ENCODE peak calls at places on chromosomes 11 and 22, in eight cellular contexts. L is A549, G is WTC11, Z is HepG2, W is K562, I is HCT116, O is endothelial cell of umbilical vein, E is H1. R is an unnamed sample.

GRCh38 chr22:37544955-37545702 is 15.2 kb upstream of the CDC42EP1 start:
- DNase-seq in Z (peak), E (peak), L (peak), G (peak), I (no peak), W (peak), O (peak), R (peak)

GRCh38 chr22:48797731-48798130 is 1029.9 kb downstream of the BRD1 start:
- DNase-seq in I (no peak), E (no peak), O (no peak), G (no peak), W (no peak), L (no peak), Z (no peak), R (no peak)

GRCh38 chr11:122979103-122979814 is 2.4 kb downstream of the BSX start:
- DNase-seq in G (peak), W (no peak), I (no peak), L (no peak), Z (no peak), E (no peak), O (no peak), R (no peak)

GRCh38 chr11:2574553-2575535 is 125.0 kb downstream of the KCNQ1OT1 start:
- DNase-seq in O (no peak), E (no peak), W (peak), I (no peak), G (peak), L (no peak), Z (no peak), R (no peak)

GRCh38 chr22:38601221-38601764 is 31.3 kb upstream of the DMC1 start:
- DNase-seq in E (no peak), L (no peak), I (no peak), W (no peak), G (no peak), O (no peak), Z (no peak), R (no peak)

GRCh38 chr11:34495724-34496377 is 17.7 kb downstream of the ELF5 start:
- DNase-seq in I (peak), Z (peak), W (no peak), G (no peak), E (no peak), L (no peak), O (no peak), R (no peak)

GRCh38 chr11:20367313-20367948 is 3.9 kb downstream of the HTATIP2 start:
- DNase-seq in G (no peak), E (no peak), I (peak), L (peak), Z (peak), W (peak), O (peak), R (peak)

GRCh38 chr22:44392446-44392921 is 79.7 kb upstream of the SHISAL1 start:
- DNase-seq in I (no peak), G (peak), O (no peak), W (no peak), L (no peak), Z (no peak), E (no peak), R (no peak)

GRCh38 chr22:35838849-35839646 is 121.4 kb downstream of the APOL5 start:
- DNase-seq in W (no peak), I (peak), O (peak), G (peak), Z (peak), L (no peak), E (no peak), R (peak)

GRCh38 chr11:68688881-68689280 is 4.5 kb downstream of the GAL start:
- DNase-seq in O (no peak), W (no peak), G (no peak), Z (no peak), L (no peak), I (no peak), E (no peak), R (no peak)

GRCh38 chr11:64675417-64676252 is 47.4 kb downstream of the NRXN2 start:
- DNase-seq in O (no peak), G (no peak), E (no peak), Z (no peak), I (no peak), W (no peak), L (peak), R (peak)

GRCh38 chr11:33303541-33303940 is 46.4 kb downstream of the HIPK3 start:
- DNase-seq in L (no peak), O (no peak), E (no peak), Z (no peak), G (no peak), I (no peak), W (no peak), R (no peak)

GRCh38 chr11:12827929-12828812 is 153.9 kb downstream of the TEAD1 start:
- DNase-seq in G (no peak), E (peak), I (no peak), W (peak), L (no peak), O (peak), Z (peak), R (peak)

GRCh38 chr11:16346975-16347374 is 9.4 kb downstream of the SOX6 start:
- DNase-seq in I (no peak), E (no peak), Z (no peak), G (no peak), L (no peak), O (no peak), W (peak), R (no peak)

GRCh38 chr11:79249341-79249993 is 191.4 kb downstream of the TENM4 start:
- DNase-seq in E (no peak), O (no peak), G (no peak), W (no peak), Z (no peak), I (no peak), L (no peak), R (no peak)

GRCh38 chr22:39242809-39243442 is 1.9 kb downstream of the PDGFB start:
- DNase-seq in Z (peak), W (no peak), L (no peak), O (no peak), E (no peak), G (peak), I (no peak), R (no peak)

GRCh38 chr11:128052912-128053641 is 534.3 kb downstream of the ETS1 start:
- DNase-seq in E (no peak), O (peak), G (no peak), I (no peak), W (no peak), L (no peak), Z (no peak), R (peak)

GRCh38 chr11:46930089-46930488 is 6.5 kb upstream of the CSTPP1 start:
- DNase-seq in I (no peak), L (peak), Z (peak), E (no peak), O (peak), G (no peak), W (peak), R (peak)

GRCh38 chr22:29308791-29309262 is 2.4 kb downstream of the GAS2L1 start:
- DNase-seq in Z (no peak), L (no peak), G (no peak), I (no peak), E (no peak), W (no peak), O (peak), R (peak)

GRCh38 chr22:35824256-35824655 is 106.6 kb downstream of the APOL5 start:
- DNase-seq in L (no peak), E (no peak), I (no peak), G (no peak), W (no peak), O (no peak), Z (peak), R (no peak)

GRCh38 chr22:17476838-17477237 is 86.5 kb upstream of the SLC25A18 start:
- DNase-seq in E (no peak), G (no peak), I (no peak), W (no peak), Z (no peak), L (no peak), O (no peak), R (peak)

GRCh38 chr22:17475318-17476212 is 87.7 kb upstream of the SLC25A18 start:
- DNase-seq in Z (no peak), O (no peak), I (no peak), G (no peak), L (no peak), E (no peak), W (no peak), R (no peak)

GRCh38 chr22:17471901-17472566 is 91.3 kb upstream of the SLC25A18 start:
- DNase-seq in G (no peak), Z (no peak), O (no peak), L (no peak), I (no peak), W (no peak), E (no peak), R (no peak)

GRCh38 chr22:17472886-17473285 is 90.4 kb upstream of the SLC25A18 start:
- DNase-seq in L (no peak), W (no peak), Z (no peak), E (no peak), G (no peak), O (no peak), I (no peak), R (no peak)

DNA sequence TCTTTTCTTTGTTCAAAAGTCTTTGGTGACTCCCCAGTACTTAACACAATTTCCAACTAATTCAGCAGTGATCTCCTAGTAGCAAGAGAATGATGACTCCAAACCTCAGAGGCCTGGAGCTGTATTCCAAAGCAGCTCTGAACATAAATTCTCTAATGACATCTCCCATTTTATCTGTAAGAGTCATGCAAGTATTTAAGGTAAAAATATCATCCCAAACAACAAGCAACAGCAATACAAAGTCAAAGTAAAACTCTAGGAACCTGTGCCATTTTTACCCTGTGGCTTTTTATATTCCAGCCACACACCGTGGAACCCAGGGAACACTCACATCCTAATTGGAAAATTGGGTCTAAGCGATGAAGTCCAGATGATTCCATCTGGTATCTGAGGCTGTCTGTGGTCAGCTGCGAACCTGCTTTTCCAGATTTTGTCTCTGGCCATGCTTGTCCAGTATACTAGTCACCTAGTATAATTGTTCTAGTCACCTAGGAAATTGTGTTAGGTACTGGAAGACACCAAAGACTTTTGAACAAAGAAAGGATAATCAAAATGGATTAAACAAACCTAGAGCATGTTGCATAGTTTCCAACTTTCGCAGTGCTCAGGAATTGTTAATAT is 92.3 kb upstream of the SLC25A18 start:
- DNase-seq in L (no peak), E (no peak), O (no peak), Z (no peak), W (no peak), I (no peak), G (no peak), R (no peak)
- TF ChIP-seq MAX in L (no peak), E (no peak), O (no peak), Z (no peak), W (no peak), I (no peak), G (no peak), R (no peak)

GRCh38 chr11:99452076-99452475 is 431.3 kb downstream of the CNTN5 start:
- DNase-seq in E (no peak), O (no peak), W (no peak), Z (no peak), L (no peak), I (no peak), G (no peak), R (no peak)
- TF ChIP-seq CTCF in E (no peak), O (no peak), W (no peak), Z (no peak), L (no peak), I (no peak), G (no peak), R (no peak)

DNA sequence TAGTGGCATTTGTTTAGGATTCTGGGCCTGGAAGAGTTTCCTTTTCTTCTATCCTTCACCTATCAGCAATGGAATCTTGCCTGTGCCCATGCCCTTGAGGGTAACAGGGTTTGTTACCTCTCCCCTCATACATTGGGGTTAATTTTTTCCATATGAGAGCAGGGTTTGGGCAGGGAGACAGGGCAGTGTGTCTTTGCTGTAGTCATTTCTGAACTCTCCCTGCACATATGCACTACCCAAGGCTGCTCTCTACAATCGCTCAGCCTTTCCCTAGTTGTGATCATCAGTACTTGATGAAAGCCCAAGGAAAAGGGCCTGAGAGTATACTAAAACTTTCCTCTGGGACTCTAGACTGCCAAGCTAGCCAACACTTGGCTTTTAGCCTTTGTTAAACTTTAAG is 95.7 kb downstream of the LRRC32 start:
- DNase-seq in E (no peak), Z (no peak), I (no peak), W (no peak), G (no peak), O (no peak), L (no peak), R (no peak)
- TF ChIP-seq MAX in E (no peak), Z (no peak), I (no peak), W (no peak), G (no peak), O (no peak), L (no peak), R (no peak)

DNA sequence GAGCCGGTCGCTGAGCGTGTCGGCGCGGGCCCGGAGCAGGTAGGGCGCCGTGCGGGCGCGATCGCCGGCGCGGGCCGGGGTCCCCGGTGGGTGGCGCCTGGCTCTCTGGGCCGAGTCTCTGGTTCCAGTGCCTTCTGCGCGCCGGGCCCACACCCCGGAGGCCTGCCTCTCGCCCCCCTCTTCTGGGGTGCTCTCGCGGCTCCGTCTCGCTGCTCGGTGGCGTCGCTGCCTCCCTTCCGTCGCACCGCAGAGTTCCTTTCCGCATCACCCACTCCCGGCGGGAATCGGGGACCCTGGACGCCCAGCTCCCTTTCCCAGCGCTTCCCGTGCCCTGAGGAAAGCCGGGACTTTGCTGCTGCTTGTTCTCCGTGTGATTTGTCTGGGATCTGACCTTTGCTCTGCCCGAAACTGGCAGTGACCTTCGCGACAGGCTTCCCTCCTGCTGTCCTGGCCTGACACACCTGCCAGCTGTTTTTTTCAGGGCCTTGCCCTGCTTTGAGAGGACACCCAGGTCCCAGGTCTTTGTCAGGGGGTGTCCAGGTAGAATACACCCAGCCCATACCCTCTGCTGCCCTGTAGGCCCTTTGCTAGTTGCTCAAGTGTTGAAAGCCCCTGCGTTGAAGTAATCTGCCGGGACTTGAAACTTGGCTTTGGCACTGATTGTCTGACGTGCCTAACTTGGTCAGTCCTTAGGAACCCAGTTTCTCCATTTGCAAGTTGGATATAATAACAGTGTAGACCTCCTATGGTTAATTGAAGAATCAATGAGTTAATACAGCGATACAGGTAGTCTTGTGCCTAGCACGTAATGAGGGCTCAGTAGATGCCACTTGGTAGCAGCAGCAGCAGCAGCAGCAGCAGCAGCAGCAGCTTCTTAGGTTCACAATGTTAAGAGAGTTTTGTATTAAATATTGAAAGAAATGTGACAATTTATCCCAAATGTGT is 791 bp downstream of the FDX1 start:
- DNase-seq in L (no peak), W (no peak), O (peak), G (no peak), Z (peak), I (no peak), E (no peak), R (peak)
- TF ChIP-seq CTCF in L (no peak), W (no peak), O (peak), G (no peak), Z (peak), I (no peak), E (no peak), R (peak)

DNA sequence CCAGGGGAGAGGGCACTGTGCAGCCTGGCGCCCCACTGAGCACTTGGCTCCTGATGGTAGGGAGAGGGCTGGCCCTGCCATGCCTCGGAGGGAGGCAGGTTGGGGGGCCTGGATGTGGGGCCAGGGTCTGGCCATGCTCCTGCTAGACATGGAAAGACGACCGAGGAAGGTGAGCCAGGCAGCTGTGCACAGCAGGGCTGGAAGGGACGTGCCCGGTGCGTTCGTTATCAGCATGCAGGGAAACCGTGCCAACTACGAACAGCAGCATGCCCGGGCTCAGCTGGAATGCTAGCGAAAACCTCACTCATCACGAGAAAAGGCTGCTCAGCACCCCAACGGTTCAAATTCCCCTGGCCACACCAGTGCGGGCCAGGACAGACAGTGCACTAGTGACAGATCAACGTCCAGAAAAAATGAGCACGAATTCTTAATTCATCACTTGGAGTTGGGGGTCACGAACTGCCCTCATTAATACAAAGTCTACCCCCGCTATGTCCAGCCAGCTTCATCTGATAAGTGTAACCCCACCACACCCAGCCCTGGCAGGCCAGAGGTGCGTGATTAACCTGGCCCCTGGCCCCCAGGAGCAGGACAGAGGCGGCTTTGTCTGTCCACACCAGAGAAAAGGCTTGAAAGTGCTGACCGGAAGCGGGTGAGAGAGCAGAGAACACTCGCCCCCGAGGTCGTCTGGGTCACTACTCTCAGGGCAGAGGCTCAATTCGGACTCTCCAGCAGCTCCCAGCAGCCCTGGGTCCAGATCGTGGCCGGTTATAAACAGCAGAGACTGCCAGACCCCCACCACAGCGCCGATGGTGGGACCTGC is 84.2 kb downstream of the CELSR1 start:
- DNase-seq in L (no peak), E (no peak), W (no peak), I (no peak), Z (peak), O (no peak), G (no peak), R (no peak)
- TF ChIP-seq MAX in L (no peak), E (no peak), W (no peak), I (no peak), Z (no peak), O (no peak), G (no peak), R (no peak)

DNA sequence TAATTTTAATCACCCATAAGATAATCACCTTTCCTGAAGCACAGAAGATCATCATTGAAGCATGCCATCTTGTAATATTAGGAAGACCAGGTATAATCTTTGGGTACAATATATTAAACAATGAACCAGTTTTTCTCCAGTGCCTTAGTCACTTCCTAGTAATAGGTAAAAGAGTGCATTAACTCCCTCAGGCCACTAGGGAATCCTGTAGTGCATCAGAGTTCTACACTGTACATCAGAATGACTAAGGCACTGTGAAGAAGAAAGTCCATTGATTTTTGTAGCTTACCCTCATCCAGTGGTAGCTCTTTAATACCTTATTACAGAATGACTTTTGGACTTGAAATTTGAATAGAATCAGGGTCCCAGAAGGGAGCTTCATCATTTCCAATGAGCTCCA is 4.5 kb downstream of the C11orf87 start:
- DNase-seq in Z (no peak), E (no peak), O (no peak), I (no peak), L (no peak), G (no peak), W (no peak), R (peak)
- TF ChIP-seq CTCF in Z (no peak), E (no peak), O (no peak), I (no peak), L (no peak), G (no peak), W (no peak), R (peak)

GRCh38 chr11:624705-625635 is at the start of gene CDHR5:
- DNase-seq in G (no peak), Z (peak), O (no peak), E (no peak), W (no peak), L (no peak), I (no peak), R (no peak)
- TF ChIP-seq MAX in G (no peak), Z (no peak), O (no peak), E (no peak), W (no peak), L (no peak), I (no peak), R (no peak)

DNA sequence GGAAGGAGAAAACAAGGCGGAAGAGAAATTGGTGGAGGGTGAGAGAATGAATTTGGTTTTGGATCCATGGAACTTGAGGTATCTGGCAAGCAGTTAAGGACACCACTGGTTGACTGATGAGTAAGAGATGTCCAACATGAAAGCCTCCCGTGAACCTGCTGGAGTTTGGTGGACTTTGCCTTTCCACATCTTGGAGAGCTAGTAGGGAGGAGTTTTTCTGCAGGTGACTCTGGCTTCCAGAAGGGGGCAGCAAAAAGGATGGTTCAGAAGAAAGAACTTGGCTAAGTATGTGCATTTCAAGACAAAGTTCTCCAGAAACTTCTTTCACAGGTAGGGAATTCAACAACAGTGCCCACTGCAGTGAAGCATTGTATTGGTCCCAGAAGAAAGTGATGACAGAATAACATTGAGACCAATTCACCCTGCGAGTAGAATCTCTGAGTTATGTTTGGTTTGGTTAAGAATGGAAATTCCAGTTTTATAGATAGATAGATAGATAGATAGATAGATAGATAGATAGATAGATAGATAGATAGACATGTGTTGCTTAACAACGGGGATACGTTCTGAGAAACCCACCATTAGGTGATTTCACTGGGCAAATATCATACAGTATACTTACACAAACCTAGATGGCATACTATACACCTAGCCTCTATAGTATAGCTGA is 28.5 kb downstream of the DCDC1 start:
- DNase-seq in G (peak), E (peak), O (peak), Z (peak), L (peak), W (peak), I (peak), R (peak)
- TF ChIP-seq CTCF in G (peak), E (peak), O (peak), Z (peak), L (peak), W (peak), I (peak), R (peak)